ENCODE peak calls at places on chromosomes 1 and 21, in seven cellular contexts. B is upper lobe of right lung, J is tibial nerve, G is endothelial cell of umbilical vein, S is astrocyte of the spinal cord, K is H7, Y is right cardiac atrium. X is an unnamed sample.

GRCh38 chr1:63261736-63262142 is 60.6 kb upstream of the FOXD3 start:
- DNase-seq in K (no peak), J (no peak), G (no peak), Y (no peak), S (peak; percentile 15), B (no peak), X (no peak)

GRCh38 chr1:200178340-200178739 is 150.8 kb downstream of the NR5A2 start:
- DNase-seq in K (no peak), J (no peak), Y (no peak), B (no peak), S (no peak), G (peak; percentile 66), X (no peak)

GRCh38 chr1:89221341-89221740 is 22.6 kb upstream of the GBP4 start:
- DNase-seq in G (no peak), Y (no peak), K (no peak), S (no peak), B (no peak), J (no peak), X (no peak)

GRCh38 chr1:212514056-212514614 is 81.4 kb downstream of the NENF start:
- DNase-seq in G (no peak), B (peak; percentile 70), J (peak; percentile 25), K (peak; percentile 74), S (peak; percentile 58), Y (peak; percentile 48), X (no peak)

GRCh38 chr1:235409045-235409820 is 42.0 kb downstream of the TBCE start:
- DNase-seq in K (no peak), S (no peak), B (no peak), J (no peak), G (no peak), Y (no peak), X (no peak)

GRCh38 chr1:157574836-157575235 is 22.5 kb upstream of the FCRL5 start:
- DNase-seq in J (no peak), Y (no peak), B (no peak), K (no peak), G (no peak), S (no peak), X (no peak)

GRCh38 chr21:33458861-33459260 is 20.9 kb downstream of the TMEM50B start:
- DNase-seq in J (no peak), K (no peak), B (no peak), S (no peak), G (no peak), Y (no peak), X (no peak)

GRCh38 chr21:34983680-34984086 is 65.4 kb downstream of the RUNX1 start:
- DNase-seq in Y (no peak), G (peak; percentile 40), S (peak; percentile 60), K (no peak), J (no peak), B (no peak), X (peak; percentile 27)

GRCh38 chr1:172742599-172743500 is 83.9 kb downstream of the FASLG start:
- DNase-seq in J (no peak), K (no peak), S (peak; percentile 60), G (peak; percentile 51), Y (no peak), B (no peak), X (no peak)

GRCh38 chr1:172751668-172752067 is 92.8 kb downstream of the FASLG start:
- DNase-seq in B (no peak), K (no peak), G (no peak), J (no peak), S (no peak), Y (no peak), X (no peak)

GRCh38 chr1:172745014-172745413 is 86.1 kb downstream of the FASLG start:
- DNase-seq in Y (no peak), G (peak; percentile 82), B (no peak), S (peak; percentile 90), J (peak; percentile 77), K (peak; percentile 50), X (no peak)

GRCh38 chr1:172748201-172748600 is 89.3 kb downstream of the FASLG start:
- DNase-seq in J (no peak), G (no peak), K (no peak), S (no peak), Y (no peak), B (peak; percentile 43), X (no peak)

GRCh38 chr1:172746091-172746949 is 87.4 kb downstream of the FASLG start:
- DNase-seq in K (no peak), S (peak; percentile 99), J (peak; percentile 60), B (no peak), Y (no peak), G (peak; percentile 90), X (peak; percentile 4)
- H3K4me3 ChIP-seq in K (no peak overlapping the region), S (no peak overlapping the region), J (no peak overlapping the region), B (no peak overlapping the region), Y (no peak overlapping the region), G (no peak overlapping the region), X (no peak overlapping the region)

GRCh38 chr1:151133339-151133761 is 13.1 kb downstream of the SEMA6C start:
- DNase-seq in S (no peak), J (no peak), Y (no peak), G (no peak), B (no peak), K (peak; percentile 87), X (no peak)
- H3K4me3 ChIP-seq in S (no peak overlapping the region), J (no peak overlapping the region), Y (no peak overlapping the region), G (no peak overlapping the region), B (no peak overlapping the region), K (peak overlapping the region; percentile 51), X (no peak overlapping the region)

DNA sequence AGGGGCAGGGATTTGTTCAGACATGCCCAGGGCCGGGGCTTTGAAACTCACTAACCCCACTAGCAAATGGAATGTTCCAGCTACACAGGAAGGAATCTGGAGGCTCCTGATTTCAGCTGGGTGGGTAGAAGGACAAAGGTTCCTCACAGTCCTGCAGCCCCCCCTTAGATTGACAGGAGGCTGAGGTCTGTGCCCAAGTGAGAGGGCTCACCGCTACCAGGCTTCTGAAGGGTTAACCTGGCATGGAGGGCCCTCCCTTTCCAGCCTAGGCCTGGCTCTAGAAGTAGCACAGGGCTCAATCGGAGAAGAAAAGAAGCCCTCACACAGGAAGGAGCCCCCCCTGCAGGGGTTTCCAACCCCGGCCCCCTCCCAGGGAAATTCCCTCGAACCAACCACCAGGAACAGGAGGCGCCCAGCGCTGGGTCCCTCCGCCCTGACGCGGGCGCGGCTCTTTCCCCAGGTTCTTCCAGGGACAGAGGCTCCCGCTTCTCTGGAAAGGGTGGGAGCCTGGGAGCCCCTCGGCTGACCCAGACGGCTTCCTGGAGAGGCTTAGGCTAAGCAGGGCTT is 3.3 kb downstream of the EPHA2 start:
- DNase-seq in K (peak; percentile 81), G (peak; percentile 74), Y (peak; percentile 62), B (no peak), S (no peak), J (no peak), X (no peak)
- H3K4me3 ChIP-seq in K (peak overlapping the region; percentile 96), G (peak overlapping the region; percentile 87), Y (no peak overlapping the region), B (peak overlapping the region; percentile 62), S (peak overlapping the region; percentile 90), J (peak overlapping the region; percentile 65), X (no peak overlapping the region)

GRCh38 chr1:67748630-67749029 is 63.6 kb downstream of the GADD45A start:
- DNase-seq in J (no peak), Y (no peak), K (no peak), G (peak; percentile 73), S (peak; percentile 72), B (no peak), X (no peak)

GRCh38 chr1:67749263-67749843 is 64.4 kb downstream of the GADD45A start:
- DNase-seq in S (no peak), J (no peak), B (no peak), G (no peak), Y (no peak), K (peak; percentile 32), X (no peak)

GRCh38 chr1:67747667-67748066 is 62.7 kb downstream of the GADD45A start:
- DNase-seq in K (no peak), G (no peak), S (peak; percentile 45), J (no peak), B (no peak), Y (no peak), X (no peak)

GRCh38 chr1:67746299-67746698 is 61.3 kb downstream of the GADD45A start:
- DNase-seq in K (peak; percentile 27), J (no peak), S (peak; percentile 31), B (no peak), Y (no peak), G (no peak), X (no peak)

DNA sequence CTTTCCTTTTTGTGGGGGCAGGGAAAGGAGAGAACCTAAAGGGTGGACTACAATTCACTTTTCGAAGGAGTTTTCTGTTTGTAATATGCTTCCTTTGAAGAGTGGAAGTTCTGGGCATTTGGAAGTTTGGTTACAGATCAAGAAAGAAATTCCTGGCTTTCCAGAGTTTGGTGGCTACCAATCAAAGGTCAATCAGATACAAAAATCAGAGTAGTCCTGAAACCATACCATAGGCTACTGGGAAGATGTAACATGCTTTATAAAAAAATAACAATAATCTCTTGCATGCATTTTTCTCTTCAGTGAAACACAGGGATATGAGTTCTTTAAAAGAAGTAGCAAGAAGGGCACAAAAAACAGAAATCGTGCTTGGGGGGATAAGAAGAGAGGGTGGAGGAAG is 63.1 kb downstream of the GADD45A start:
- DNase-seq in S (no peak), B (no peak), J (no peak), Y (no peak), K (no peak), G (no peak), X (no peak)
- H3K4me3 ChIP-seq in S (no peak overlapping the region), B (peak overlapping the region; percentile 14), J (no peak overlapping the region), Y (no peak overlapping the region), K (no peak overlapping the region), G (no peak overlapping the region), X (no peak overlapping the region)

GRCh38 chr21:15732996-15733329 is 3.2 kb downstream of the USP25 start:
- DNase-seq in Y (no peak), B (no peak), K (no peak), J (no peak), G (no peak), S (no peak), X (no peak)

GRCh38 chr21:15730484-15731242 is 881 bp downstream of the USP25 start:
- DNase-seq in S (no peak), J (no peak), B (no peak), G (peak; percentile 56), K (no peak), Y (no peak), X (no peak)

GRCh38 chr21:15729674-15730483 is at the start of gene USP25:
- DNase-seq in J (peak; percentile 89), K (peak; percentile 98), Y (peak; percentile 92), S (peak; percentile 58), G (peak; percentile 75), B (peak; percentile 97), X (peak; percentile 85)

GRCh38 chr21:15731243-15731613 is 1.4 kb downstream of the USP25 start:
- DNase-seq in B (no peak), K (no peak), J (no peak), Y (no peak), S (no peak), G (peak; percentile 44), X (no peak)

GRCh38 chr21:15732290-15732995 is 2.7 kb downstream of the USP25 start:
- DNase-seq in G (peak; percentile 72), K (no peak), S (peak; percentile 58), J (peak; percentile 22), B (no peak), Y (no peak), X (no peak)
- H3K4me3 ChIP-seq in G (peak overlapping the region; percentile 92), K (no peak overlapping the region), S (peak overlapping the region; percentile 61), J (peak overlapping the region; percentile 21), B (peak overlapping the region; percentile 82), Y (peak overlapping the region; percentile 62), X (peak overlapping the region; percentile 79)

GRCh38 chr1:244857761-244858160 is 6.6 kb downstream of the HNRNPU start:
- DNase-seq in S (no peak), B (no peak), K (no peak), Y (no peak), J (no peak), G (no peak), X (no peak)
- H3K4me3 ChIP-seq in S (no peak overlapping the region), B (no peak overlapping the region), K (no peak overlapping the region), Y (no peak overlapping the region), J (no peak overlapping the region), G (no peak overlapping the region), X (no peak overlapping the region)